ENCODE peak calls at places on chromosomes 5 and 9, in four cellular contexts. F, U, G and Q are unnamed samples.

GRCh38 chr5:88727705-88728313 is 155.2 kb downstream of the MEF2C start:
- DNase-seq in F (peak), U (no peak), G (no peak), Q (no peak)

GRCh38 chr5:34535944-34536628 is 120.0 kb upstream of the RAI14 start:
- DNase-seq in F (no peak), U (no peak), G (no peak), Q (no peak)

GRCh38 chr5:65718576-65719310 is 3.2 kb downstream of the SGTB start:
- DNase-seq in F (no peak), U (no peak), G (no peak), Q (no peak)

GRCh38 chr5:10352404-10353240 is 873 bp upstream of the MARCHF6 start:
- DNase-seq in F (peak), U (no peak), G (peak), Q (peak)

GRCh38 chr9:107060026-107060425 is 197.1 kb downstream of the ZNF462 start:
- DNase-seq in F (no peak), U (no peak), G (no peak), Q (no peak)

GRCh38 chr5:14665110-14665822 is 748 bp downstream of the OTULIN start:
- DNase-seq in F (peak), U (peak), G (peak), Q (no peak)

GRCh38 chr5:2038337-2039179 is 155.8 kb upstream of the IRX4 start:
- DNase-seq in F (peak), U (peak), G (peak), Q (no peak)

GRCh38 chr5:128920345-128921215 is 44.7 kb upstream of the SLC27A6 start:
- DNase-seq in F (no peak), U (no peak), G (no peak), Q (no peak)

GRCh38 chr5:124732349-124732875 is 14.0 kb downstream of the ZNF608 start:
- DNase-seq in F (no peak), U (no peak), G (no peak), Q (no peak)

GRCh38 chr5:77426670-77427069 is 65.4 kb downstream of the WDR41 start:
- DNase-seq in F (no peak), U (peak), G (peak), Q (no peak)

GRCh38 chr9:120396418-120396817 is 183.5 kb downstream of the CDK5RAP2 start:
- DNase-seq in F (no peak), U (no peak), G (no peak), Q (no peak)

GRCh38 chr5:94288937-94289336 is 329.5 kb downstream of the KIAA0825 start:
- DNase-seq in F (no peak), U (no peak), G (no peak), Q (no peak)

GRCh38 chr5:55667938-55668337 is 44.2 kb downstream of the SLC38A9 start:
- DNase-seq in F (no peak), U (no peak), G (no peak), Q (no peak)

DNA sequence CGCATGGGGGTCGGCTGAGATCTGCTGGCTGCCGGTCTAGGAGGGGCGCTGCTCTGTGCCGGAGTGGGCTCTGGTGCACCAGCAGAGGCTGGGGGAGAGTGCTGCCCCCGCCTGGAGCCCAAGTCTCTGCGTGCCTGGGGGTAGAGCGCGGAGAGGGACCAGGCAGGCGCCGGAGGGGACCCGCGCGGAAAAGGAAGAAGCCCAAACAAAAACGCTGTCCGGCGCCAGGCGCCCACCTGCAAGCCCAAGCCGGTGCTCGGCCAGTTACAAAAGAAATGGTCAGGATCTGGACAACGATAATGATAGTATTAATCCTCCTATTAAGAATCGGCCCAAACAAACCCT is 575 bp upstream of the S1PR3 start:
- DNase-seq in F (no peak), U (peak), G (no peak), Q (no peak)
- TF ChIP-seq POLR2AphosphoS2 in F (no peak), U (no peak), G (no peak), Q (no peak)

GRCh38 chr5:176741566-176742211 is 68.7 kb upstream of the UNC5A start:
- DNase-seq in F (no peak), U (no peak), G (no peak), Q (no peak)
- TF ChIP-seq POLR2AphosphoS2 in F (no peak), U (no peak), G (no peak), Q (no peak)

DNA sequence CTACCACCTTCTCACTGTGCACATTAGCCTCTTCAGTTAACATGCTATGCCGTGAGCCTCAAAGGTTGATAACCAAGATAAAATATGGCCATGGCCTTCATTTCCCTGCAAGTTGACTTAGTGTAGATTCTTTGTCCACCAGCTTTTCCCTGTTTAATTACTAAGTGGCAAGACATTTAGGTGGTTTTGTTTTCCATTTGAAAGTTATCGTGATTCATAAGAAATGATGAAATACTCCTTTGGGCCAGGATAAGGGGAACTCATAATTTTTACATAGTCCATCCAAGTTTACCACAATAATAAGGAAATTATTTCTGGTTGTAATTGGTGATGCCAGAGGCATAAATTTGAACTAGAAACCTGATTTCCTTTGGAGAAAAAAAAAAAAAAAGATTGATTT is 609.6 kb downstream of the TAF11L14 start:
- DNase-seq in F (no peak), U (no peak), G (no peak), Q (no peak)
- TF ChIP-seq POLR2AphosphoS2 in F (no peak), U (no peak), G (no peak), Q (no peak)

GRCh38 chr5:172715931-172716682 is 54.9 kb downstream of the DUSP1 start:
- DNase-seq in F (peak), U (peak), G (peak), Q (no peak)

GRCh38 chr5:172716796-172717313 is 54.1 kb downstream of the DUSP1 start:
- DNase-seq in F (peak), U (peak), G (peak), Q (no peak)

GRCh38 chr5:172713809-172714490 is 57.0 kb downstream of the DUSP1 start:
- DNase-seq in F (no peak), U (no peak), G (no peak), Q (no peak)

GRCh38 chr5:172714491-172715420 is 56.2 kb downstream of the DUSP1 start:
- DNase-seq in F (peak), U (peak), G (peak), Q (no peak)

GRCh38 chr5:172715421-172715780 is 55.6 kb downstream of the DUSP1 start:
- DNase-seq in F (no peak), U (no peak), G (no peak), Q (no peak)
- TF ChIP-seq POLR2AphosphoS2 in F (no peak), U (no peak), G (no peak), Q (no peak)

DNA sequence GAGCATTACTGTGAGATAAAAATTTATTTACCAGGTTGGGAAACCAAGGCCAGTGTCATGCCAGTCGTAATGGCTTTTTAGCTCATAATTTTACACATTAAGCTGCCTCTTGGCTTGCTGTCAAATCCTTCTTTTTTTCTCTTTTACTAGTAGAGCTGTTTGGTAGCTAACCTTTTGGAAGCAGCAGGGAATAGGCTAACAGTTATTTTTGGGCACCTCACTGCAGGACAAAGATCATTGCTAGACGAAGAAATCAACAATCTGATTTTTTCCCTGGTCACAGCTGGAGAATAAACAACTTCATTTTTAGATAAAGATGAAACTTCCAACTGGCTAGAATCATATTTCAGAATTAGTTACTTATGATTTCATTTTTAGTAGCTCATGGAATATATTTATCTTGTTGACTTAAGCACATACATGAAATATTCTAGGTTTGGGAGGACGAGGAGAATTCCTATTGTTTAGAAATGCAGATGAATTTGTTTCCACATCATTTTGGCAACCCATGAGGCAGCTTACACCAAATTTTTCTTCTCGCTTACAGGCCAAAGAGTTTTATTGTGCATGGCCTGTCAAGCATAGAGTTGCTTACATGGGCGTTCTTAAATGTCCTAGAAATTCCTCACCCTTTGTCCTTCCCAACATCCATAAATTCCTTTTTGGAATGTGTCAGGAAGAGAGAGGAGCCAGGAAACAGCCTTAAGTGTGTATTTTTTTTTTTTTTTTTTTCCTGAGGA is 19.6 kb downstream of the TNC start:
- DNase-seq in F (no peak), U (no peak), G (no peak), Q (no peak)
- TF ChIP-seq POLR2AphosphoS2 in F (no peak), U (no peak), G (no peak), Q (no peak)

DNA sequence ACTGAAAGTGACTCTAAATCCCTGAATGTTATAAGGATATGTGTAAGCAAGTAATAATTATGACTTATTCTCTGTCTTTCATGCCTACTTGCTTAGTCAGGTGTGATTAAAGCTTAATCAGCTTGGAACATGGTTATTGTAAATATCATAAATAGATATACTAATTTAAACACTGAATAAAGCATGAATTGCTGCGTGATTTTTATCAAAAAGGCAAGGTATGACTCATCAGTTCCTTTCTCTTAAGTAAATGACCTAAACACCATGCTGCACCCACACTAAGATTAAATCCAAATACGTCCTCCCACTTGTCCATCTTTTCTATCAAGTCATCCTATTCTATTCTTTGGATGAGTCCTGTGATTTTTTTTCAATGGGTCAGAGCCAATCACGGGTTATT is 124.6 kb upstream of the MTAP start:
- DNase-seq in F (no peak), U (peak), G (no peak), Q (no peak)
- TF ChIP-seq POLR2AphosphoS2 in F (no peak), U (no peak), G (no peak), Q (no peak)